ENCODE peak calls at places on chromosomes 5 and 9, in nine cellular contexts. M, R, T, U, N, A, D, P and I are unnamed samples.

GRCh38 chr5:21823588-21823987 is 1029.6 kb downstream of the CDH12 start:
- DNase-seq in M (no peak), R (no peak), T (no peak), U (no peak), N (no peak), A (no peak), D (peak), P (no peak), I (no peak)

GRCh38 chr9:120183615-120184014 is 396.4 kb downstream of the CDK5RAP2 start:
- DNase-seq in M (no peak), R (no peak), T (no peak), U (no peak), N (no peak), A (no peak), D (no peak), P (no peak), I (no peak)

GRCh38 chr5:58849995-58850667 is 267.3 kb downstream of the RAB3C start:
- DNase-seq in M (no peak), R (peak), T (no peak), U (peak), N (no peak), A (peak), D (peak), P (no peak), I (peak)

GRCh38 chr5:9057406-9058000 is 488.4 kb downstream of the SEMA5A start:
- DNase-seq in M (no peak), R (no peak), T (no peak), U (no peak), N (no peak), A (no peak), D (no peak), P (no peak), I (no peak)

GRCh38 chr9:17614929-17615328 is 36.1 kb downstream of the SH3GL2 start:
- DNase-seq in M (no peak), R (no peak), T (no peak), U (no peak), N (no peak), A (no peak), D (no peak), P (no peak), I (no peak)

GRCh38 chr9:21812415-21812814 is 10.0 kb downstream of the MTAP start:
- DNase-seq in M (no peak), R (peak), T (no peak), U (no peak), N (no peak), A (no peak), D (peak), P (no peak), I (no peak)

GRCh38 chr5:1405121-1405520 is 40.1 kb downstream of the SLC6A3 start:
- DNase-seq in M (no peak), R (no peak), T (no peak), U (no peak), N (no peak), A (no peak), D (no peak), P (no peak), I (no peak)

GRCh38 chr9:125564641-125565040 is 142.4 kb downstream of the MAPKAP1 start:
- DNase-seq in M (no peak), R (no peak), T (no peak), U (no peak), N (no peak), A (no peak), D (no peak), P (no peak), I (no peak)

GRCh38 chr9:127049044-127049443 is 73.4 kb downstream of the ANGPTL2 start:
- DNase-seq in M (peak), R (peak), T (no peak), U (no peak), N (peak), A (peak), D (peak), P (no peak), I (peak)

GRCh38 chr9:114349713-114350480 is 20.2 kb downstream of the ORM2 start:
- DNase-seq in M (no peak), R (no peak), T (no peak), U (no peak), N (no peak), A (no peak), D (no peak), P (no peak), I (no peak)

GRCh38 chr5:122078116-122078865 is at the start of gene LOX:
- DNase-seq in M (no peak), R (peak), T (no peak), U (peak), N (peak), A (peak), D (peak), P (no peak), I (peak)

GRCh38 chr9:129280236-129281231 is 102.5 kb upstream of the IER5L start:
- DNase-seq in M (no peak), R (no peak), T (no peak), U (peak), N (peak), A (no peak), D (no peak), P (no peak), I (no peak)

GRCh38 chr9:133669402-133669801 is 33.2 kb downstream of the DBH start:
- DNase-seq in M (no peak), R (no peak), T (no peak), U (no peak), N (no peak), A (no peak), D (no peak), P (no peak), I (no peak)

GRCh38 chr9:124786881-124787573 is 10.1 kb downstream of the OLFML2A start:
- DNase-seq in M (no peak), R (no peak), T (no peak), U (no peak), N (peak), A (no peak), D (no peak), P (no peak), I (no peak)

GRCh38 chr5:142845402-142845901 is 75.3 kb downstream of the ARHGAP26 start:
- DNase-seq in M (no peak), R (no peak), T (no peak), U (no peak), N (no peak), A (no peak), D (no peak), P (no peak), I (peak)

GRCh38 chr9:17422994-17423680 is 155.7 kb upstream of the SH3GL2 start:
- DNase-seq in M (no peak), R (no peak), T (no peak), U (no peak), N (no peak), A (no peak), D (peak), P (no peak), I (no peak)

GRCh38 chr9:121650220-121651013 is 1.0 kb upstream of the DAB2IP start:
- DNase-seq in M (no peak), R (peak), T (no peak), U (no peak), N (no peak), A (peak), D (no peak), P (no peak), I (peak)

GRCh38 chr9:102845847-102846246 is 149.3 kb upstream of the CYLC2 start:
- DNase-seq in M (no peak), R (no peak), T (no peak), U (no peak), N (no peak), A (no peak), D (no peak), P (no peak), I (no peak)

GRCh38 chr5:73825736-73826135 is 199.7 kb downstream of the ARHGEF28 start:
- DNase-seq in M (no peak), R (no peak), T (no peak), U (no peak), N (no peak), A (no peak), D (peak), P (no peak), I (no peak)

GRCh38 chr5:36669015-36669651 is 62.7 kb downstream of the SLC1A3 start:
- DNase-seq in M (no peak), R (no peak), T (no peak), U (no peak), N (no peak), A (no peak), D (no peak), P (no peak), I (no peak)